ENCODE peak calls at places on chromosome 1, in four cellular contexts. E, P, A and L are unnamed samples.

GRCh38 chr1:29698033-29698432 is 461.7 kb downstream of the PTPRU start:
- DNase-seq in P (no peak), E (peak; percentile 75), A (peak; percentile 10), L (peak; percentile 65)

GRCh38 chr1:67761054-67761453 is 72.2 kb downstream of the GNG12 start:
- DNase-seq in E (no peak), P (no peak), A (no peak), L (no peak)

GRCh38 chr1:221669441-221669840 is 72.4 kb downstream of the DUSP10 start:
- DNase-seq in E (no peak), P (no peak), A (no peak), L (no peak)

GRCh38 chr1:4657920-4658585 is 3.6 kb downstream of the AJAP1 start:
- DNase-seq in E (no peak), A (no peak), P (no peak), L (peak; percentile 49)

GRCh38 chr1:211469938-211470529 is 21.9 kb downstream of the RD3 start:
- DNase-seq in P (no peak), A (peak; percentile 72), E (peak; percentile 76), L (peak; percentile 83)

GRCh38 chr1:235056937-235057336 is 71.7 kb downstream of the TOMM20 start:
- DNase-seq in A (no peak), E (peak; percentile 57), P (no peak), L (no peak)

GRCh38 chr1:229027622-229028182 is 243.2 kb upstream of the RAB4A start:
- DNase-seq in P (no peak), E (no peak), A (peak; percentile 86), L (no peak)

GRCh38 chr1:215023151-215023832 is 59.2 kb upstream of the KCNK2 start:
- DNase-seq in E (no peak), A (no peak), P (no peak), L (no peak)

GRCh38 chr1:41361495-41362356 is 492 bp downstream of the FOXO6 start:
- DNase-seq in A (no peak), E (peak; percentile 69), P (no peak), L (peak; percentile 75)

GRCh38 chr1:185008746-185009360 is 34.5 kb upstream of the NIBAN1 start:
- DNase-seq in P (no peak), E (no peak), A (no peak), L (peak; percentile 23)

GRCh38 chr1:78292361-78292760 is 198.4 kb upstream of the PTGFR start:
- DNase-seq in A (no peak), P (no peak), E (no peak), L (no peak)

GRCh38 chr1:31725777-31726535 is 22.1 kb upstream of the COL16A1 start:
- DNase-seq in P (no peak), A (no peak), E (no peak), L (peak; percentile 55)

DNA sequence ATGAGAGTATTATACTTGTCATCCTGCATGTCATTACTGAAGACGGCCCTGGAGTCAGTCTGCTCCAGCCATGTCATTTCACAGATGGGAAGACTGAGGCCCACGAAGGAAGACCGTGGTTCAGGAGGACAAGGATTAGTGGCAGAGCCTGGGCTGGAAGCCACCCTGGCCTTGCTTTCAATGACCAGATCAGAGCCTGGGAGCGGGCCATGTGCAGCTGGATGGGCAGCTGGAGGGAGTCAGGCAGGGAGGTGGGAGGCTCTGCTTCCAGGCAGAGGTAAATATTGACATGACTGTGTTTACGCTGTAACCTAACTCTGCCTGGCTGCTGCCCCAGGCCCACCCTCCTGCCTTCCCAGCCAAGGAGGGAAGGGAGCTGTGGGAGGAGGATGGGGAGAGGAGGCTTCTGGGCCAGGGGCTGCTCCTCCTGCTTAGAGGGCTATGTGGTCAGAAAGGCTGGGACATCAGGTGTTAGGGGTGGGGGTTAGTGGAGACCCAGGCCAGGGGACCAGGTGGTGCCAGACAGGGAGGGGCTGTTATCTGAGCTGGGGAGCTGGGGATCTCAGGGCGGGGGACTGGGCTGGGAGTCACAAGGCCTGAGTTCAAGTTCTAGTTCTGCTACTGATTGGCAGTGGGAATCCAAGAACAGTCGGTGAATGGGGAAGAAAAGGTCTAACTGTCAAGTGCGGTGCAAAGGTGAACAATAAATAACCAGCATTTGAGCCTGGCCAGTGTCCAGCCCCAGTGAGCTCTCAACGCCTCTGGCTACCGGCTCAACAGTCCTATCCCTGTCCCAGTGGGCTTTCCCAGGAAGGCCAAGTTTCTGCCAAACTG is 48.5 kb upstream of the ECE1 start:
- DNase-seq in E (no peak), A (peak; percentile 91), P (no peak), L (no peak)
- TF ChIP-seq POLR2AphosphoS5 in E (no peak), A (no peak), P (no peak), L (no peak)

GRCh38 chr1:115781343-115781742 is 12.8 kb upstream of the CASQ2 start:
- DNase-seq in P (no peak), A (no peak), E (no peak), L (no peak)
- TF ChIP-seq FOXM1 in P (no peak), A (no peak), E (no peak), L (no peak)

GRCh38 chr1:27630859-27631491 is 4.0 kb downstream of the FGR start:
- DNase-seq in P (peak; percentile 91), E (no peak), A (no peak), L (no peak)
- TF ChIP-seq EP300 in P (peak; percentile 47), E (no peak), A (no peak), L (no peak)

DNA sequence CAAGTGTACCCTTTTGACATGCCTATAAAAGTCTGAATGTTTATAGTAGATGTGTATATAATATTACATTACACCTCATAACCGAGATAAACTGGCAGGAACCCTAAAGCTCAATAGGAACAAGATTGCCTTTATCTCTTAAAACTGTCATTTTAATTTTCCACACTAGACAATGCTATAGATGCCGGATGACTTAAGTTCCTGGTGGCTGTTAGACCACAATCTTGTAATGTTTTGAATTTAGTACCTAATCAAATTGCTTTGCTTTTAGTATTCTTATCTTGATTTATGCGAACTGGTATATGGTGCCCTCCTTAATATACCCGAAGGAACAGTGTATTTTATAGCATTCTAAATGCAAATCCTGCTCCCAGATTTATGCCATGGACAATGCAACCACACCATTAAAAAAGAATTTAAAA is 1397.0 kb upstream of the ADGRL4 start:
- DNase-seq in P (no peak), A (no peak), E (no peak), L (peak; percentile 48)
- TF ChIP-seq POLR2AphosphoS5 in P (no peak), A (no peak), E (no peak), L (no peak)

GRCh38 chr1:226778657-226779058 is 39.6 kb upstream of the ITPKB start:
- DNase-seq in A (no peak), P (no peak), E (no peak), L (no peak)
- TF ChIP-seq FOXM1 in A (no peak), P (no peak), E (no peak), L (no peak)

DNA sequence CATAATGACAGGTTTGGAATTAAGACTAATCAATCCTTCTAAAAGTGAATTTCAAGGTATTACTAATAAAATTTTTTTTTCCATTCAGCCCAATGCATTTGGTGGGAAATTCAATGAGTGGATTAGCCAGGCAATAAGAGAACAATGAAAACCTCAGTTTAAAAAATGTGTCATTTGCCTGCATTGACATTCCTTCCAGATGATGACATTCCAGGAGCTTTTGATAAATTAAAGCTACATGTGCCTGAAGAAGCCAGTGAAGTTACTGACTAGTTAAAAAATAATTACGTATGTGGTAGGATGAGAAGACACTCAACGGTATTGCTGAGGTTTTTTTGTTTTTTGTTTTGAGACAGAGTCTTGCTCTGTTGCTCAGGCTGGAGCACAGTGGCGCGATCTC is 37.9 kb upstream of the RC3H1 start:
- DNase-seq in E (no peak), P (no peak), A (no peak), L (no peak)
- TF ChIP-seq EP300 in E (no peak), P (no peak), A (no peak), L (no peak)